ENCODE peak calls at places on chromosomes 7 and 10, in ten cellular contexts. One of them, this sample, is unnamed.

GRCh38 chr10:24193330-24193729 is 15.6 kb upstream of the KIAA1217 start:
- DNase-seq in KBM-7: peak
- DNase-seq in stimulated activated CD4-positive, alpha-beta T cell treated with anti-CD3 and anti-CD28 coated beads, TNF-alpha, amount 100 ng/mL, for 1 hour: no peak
- DNase-seq in renal cortical epithelial cell: no peak
- DNase-seq in pancreas: no peak
- DNase-seq in AG09319: no peak
- DNase-seq in naive B cell: no peak
- DNase-seq in pons: no peak
- DNase-seq in IMR-90: no peak
- DNase-seq in posterior vena cava: no peak
- DNase-seq in this sample: no peak

GRCh38 chr10:16646474-16647059 is 124.9 kb upstream of the C1QL3 start:
- DNase-seq in KBM-7: peak
- DNase-seq in stimulated activated CD4-positive, alpha-beta T cell treated with anti-CD3 and anti-CD28 coated beads, TNF-alpha, amount 100 ng/mL, for 1 hour: no peak
- DNase-seq in renal cortical epithelial cell: no peak
- DNase-seq in pancreas: no peak
- DNase-seq in AG09319: no peak
- DNase-seq in naive B cell: no peak
- DNase-seq in pons: no peak
- DNase-seq in IMR-90: no peak
- DNase-seq in posterior vena cava: no peak
- DNase-seq in this sample: no peak

GRCh38 chr7:132125096-132125495 is 451.2 kb downstream of the PLXNA4 start:
- DNase-seq in KBM-7: no peak
- DNase-seq in stimulated activated CD4-positive, alpha-beta T cell treated with anti-CD3 and anti-CD28 coated beads, TNF-alpha, amount 100 ng/mL, for 1 hour: no peak
- DNase-seq in renal cortical epithelial cell: no peak
- DNase-seq in pancreas: no peak
- DNase-seq in AG09319: no peak
- DNase-seq in naive B cell: no peak
- DNase-seq in pons: no peak
- DNase-seq in IMR-90: no peak
- DNase-seq in posterior vena cava: no peak
- DNase-seq in this sample: no peak

GRCh38 chr10:96370575-96371157 is 11.9 kb upstream of the OPALIN start:
- DNase-seq in KBM-7: peak
- DNase-seq in stimulated activated CD4-positive, alpha-beta T cell treated with anti-CD3 and anti-CD28 coated beads, TNF-alpha, amount 100 ng/mL, for 1 hour: peak
- DNase-seq in renal cortical epithelial cell: peak
- DNase-seq in pancreas: peak
- DNase-seq in AG09319: peak
- DNase-seq in naive B cell: peak
- DNase-seq in pons: peak
- DNase-seq in IMR-90: peak
- DNase-seq in posterior vena cava: no peak
- DNase-seq in this sample: peak

GRCh38 chr7:2471022-2471329 is 5.2 kb downstream of the GRIFIN start:
- DNase-seq in KBM-7: no peak
- DNase-seq in stimulated activated CD4-positive, alpha-beta T cell treated with anti-CD3 and anti-CD28 coated beads, TNF-alpha, amount 100 ng/mL, for 1 hour: no peak
- DNase-seq in renal cortical epithelial cell: no peak
- DNase-seq in pancreas: no peak
- DNase-seq in AG09319: no peak
- DNase-seq in naive B cell: no peak
- DNase-seq in pons: no peak
- DNase-seq in IMR-90: peak
- DNase-seq in posterior vena cava: no peak
- DNase-seq in this sample: no peak

GRCh38 chr10:92571649-92572048 is 2.2 kb downstream of the IDE start:
- DNase-seq in KBM-7: no peak
- DNase-seq in stimulated activated CD4-positive, alpha-beta T cell treated with anti-CD3 and anti-CD28 coated beads, TNF-alpha, amount 100 ng/mL, for 1 hour: no peak
- DNase-seq in renal cortical epithelial cell: no peak
- DNase-seq in pancreas: no peak
- DNase-seq in AG09319: no peak
- DNase-seq in naive B cell: no peak
- DNase-seq in pons: no peak
- DNase-seq in IMR-90: peak
- DNase-seq in posterior vena cava: no peak
- DNase-seq in this sample: no peak

GRCh38 chr7:73851410-73852338 is 9.3 kb upstream of the TMEM270 start:
- DNase-seq in KBM-7: peak
- DNase-seq in stimulated activated CD4-positive, alpha-beta T cell treated with anti-CD3 and anti-CD28 coated beads, TNF-alpha, amount 100 ng/mL, for 1 hour: no peak
- DNase-seq in renal cortical epithelial cell: peak
- DNase-seq in pancreas: no peak
- DNase-seq in AG09319: peak
- DNase-seq in naive B cell: no peak
- DNase-seq in pons: no peak
- DNase-seq in IMR-90: peak
- DNase-seq in posterior vena cava: no peak
- DNase-seq in this sample: peak

GRCh38 chr7:43148161-43148731 is 35.8 kb downstream of the HECW1 start:
- DNase-seq in KBM-7: no peak
- DNase-seq in stimulated activated CD4-positive, alpha-beta T cell treated with anti-CD3 and anti-CD28 coated beads, TNF-alpha, amount 100 ng/mL, for 1 hour: no peak
- DNase-seq in renal cortical epithelial cell: no peak
- DNase-seq in pancreas: no peak
- DNase-seq in AG09319: no peak
- DNase-seq in naive B cell: no peak
- DNase-seq in pons: no peak
- DNase-seq in IMR-90: peak
- DNase-seq in posterior vena cava: no peak
- DNase-seq in this sample: no peak

GRCh38 chr10:110919349-110919931 is at the start of gene SHOC2:
- DNase-seq in KBM-7: no peak
- DNase-seq in stimulated activated CD4-positive, alpha-beta T cell treated with anti-CD3 and anti-CD28 coated beads, TNF-alpha, amount 100 ng/mL, for 1 hour: peak
- DNase-seq in renal cortical epithelial cell: no peak
- DNase-seq in pancreas: peak
- DNase-seq in AG09319: no peak
- DNase-seq in naive B cell: peak
- DNase-seq in pons: no peak
- DNase-seq in IMR-90: no peak
- DNase-seq in posterior vena cava: peak
- DNase-seq in this sample: peak

GRCh38 chr10:132588301-132589013 is 50.9 kb downstream of the INPP5A start:
- DNase-seq in KBM-7: peak
- DNase-seq in stimulated activated CD4-positive, alpha-beta T cell treated with anti-CD3 and anti-CD28 coated beads, TNF-alpha, amount 100 ng/mL, for 1 hour: no peak
- DNase-seq in renal cortical epithelial cell: no peak
- DNase-seq in pancreas: no peak
- DNase-seq in AG09319: no peak
- DNase-seq in naive B cell: peak
- DNase-seq in pons: peak
- DNase-seq in IMR-90: no peak
- DNase-seq in posterior vena cava: no peak
- DNase-seq in this sample: no peak

GRCh38 chr10:62860946-62861345 is 44.8 kb upstream of the EGR2 start:
- DNase-seq in KBM-7: peak
- DNase-seq in stimulated activated CD4-positive, alpha-beta T cell treated with anti-CD3 and anti-CD28 coated beads, TNF-alpha, amount 100 ng/mL, for 1 hour: no peak
- DNase-seq in renal cortical epithelial cell: peak
- DNase-seq in pancreas: no peak
- DNase-seq in AG09319: no peak
- DNase-seq in naive B cell: no peak
- DNase-seq in pons: peak
- DNase-seq in IMR-90: no peak
- DNase-seq in posterior vena cava: no peak
- DNase-seq in this sample: no peak

GRCh38 chr7:39153647-39154046 is 175.9 kb downstream of the POU6F2 start:
- DNase-seq in KBM-7: no peak
- DNase-seq in stimulated activated CD4-positive, alpha-beta T cell treated with anti-CD3 and anti-CD28 coated beads, TNF-alpha, amount 100 ng/mL, for 1 hour: no peak
- DNase-seq in renal cortical epithelial cell: no peak
- DNase-seq in pancreas: no peak
- DNase-seq in AG09319: no peak
- DNase-seq in naive B cell: no peak
- DNase-seq in pons: no peak
- DNase-seq in IMR-90: no peak
- DNase-seq in posterior vena cava: no peak
- DNase-seq in this sample: no peak

GRCh38 chr7:134140889-134141867 is 14.0 kb downstream of the LRGUK start:
- DNase-seq in KBM-7: peak
- DNase-seq in stimulated activated CD4-positive, alpha-beta T cell treated with anti-CD3 and anti-CD28 coated beads, TNF-alpha, amount 100 ng/mL, for 1 hour: peak
- DNase-seq in renal cortical epithelial cell: peak
- DNase-seq in pancreas: peak
- DNase-seq in AG09319: peak
- DNase-seq in naive B cell: peak
- DNase-seq in pons: peak
- DNase-seq in IMR-90: peak
- DNase-seq in posterior vena cava: peak
- DNase-seq in this sample: peak

GRCh38 chr10:11610855-11611247 is 599 bp downstream of the USP6NL start:
- DNase-seq in KBM-7: peak
- DNase-seq in stimulated activated CD4-positive, alpha-beta T cell treated with anti-CD3 and anti-CD28 coated beads, TNF-alpha, amount 100 ng/mL, for 1 hour: peak
- DNase-seq in renal cortical epithelial cell: no peak
- DNase-seq in pancreas: peak
- DNase-seq in AG09319: peak
- DNase-seq in naive B cell: peak
- DNase-seq in pons: no peak
- DNase-seq in IMR-90: peak
- DNase-seq in posterior vena cava: peak
- DNase-seq in this sample: peak

GRCh38 chr10:49387029-49387428 is 8.9 kb downstream of the DRGX start:
- DNase-seq in KBM-7: no peak
- DNase-seq in stimulated activated CD4-positive, alpha-beta T cell treated with anti-CD3 and anti-CD28 coated beads, TNF-alpha, amount 100 ng/mL, for 1 hour: no peak
- DNase-seq in renal cortical epithelial cell: no peak
- DNase-seq in pancreas: no peak
- DNase-seq in AG09319: peak
- DNase-seq in naive B cell: no peak
- DNase-seq in pons: no peak
- DNase-seq in IMR-90: peak
- DNase-seq in posterior vena cava: peak
- DNase-seq in this sample: no peak

GRCh38 chr10:31424473-31424872 is 105.5 kb downstream of the ZEB1 start:
- DNase-seq in KBM-7: no peak
- DNase-seq in stimulated activated CD4-positive, alpha-beta T cell treated with anti-CD3 and anti-CD28 coated beads, TNF-alpha, amount 100 ng/mL, for 1 hour: no peak
- DNase-seq in renal cortical epithelial cell: no peak
- DNase-seq in pancreas: no peak
- DNase-seq in AG09319: no peak
- DNase-seq in naive B cell: no peak
- DNase-seq in pons: no peak
- DNase-seq in IMR-90: no peak
- DNase-seq in posterior vena cava: no peak
- DNase-seq in this sample: no peak

GRCh38 chr10:101337836-101338235 is 16.1 kb upstream of the BTRC start:
- DNase-seq in KBM-7: no peak
- DNase-seq in stimulated activated CD4-positive, alpha-beta T cell treated with anti-CD3 and anti-CD28 coated beads, TNF-alpha, amount 100 ng/mL, for 1 hour: no peak
- DNase-seq in renal cortical epithelial cell: no peak
- DNase-seq in pancreas: no peak
- DNase-seq in AG09319: no peak
- DNase-seq in naive B cell: no peak
- DNase-seq in pons: no peak
- DNase-seq in IMR-90: no peak
- DNase-seq in posterior vena cava: no peak
- DNase-seq in this sample: no peak

GRCh38 chr7:41147651-41148360 is 555.1 kb downstream of the INHBA start:
- DNase-seq in KBM-7: no peak
- DNase-seq in stimulated activated CD4-positive, alpha-beta T cell treated with anti-CD3 and anti-CD28 coated beads, TNF-alpha, amount 100 ng/mL, for 1 hour: no peak
- DNase-seq in renal cortical epithelial cell: no peak
- DNase-seq in pancreas: no peak
- DNase-seq in AG09319: no peak
- DNase-seq in naive B cell: no peak
- DNase-seq in pons: no peak
- DNase-seq in IMR-90: no peak
- DNase-seq in posterior vena cava: no peak
- DNase-seq in this sample: no peak

This sample was measured in A549.